ENCODE peak calls at places on chromosomes 12 and 14, in ten cellular contexts. B, V, U, K, F, A, W, H, L and J are unnamed samples.

GRCh38 chr14:65879218-65880009 is 466.9 kb downstream of the FUT8 start:
- DNase-seq in F (no peak), B (peak), V (no peak), K (no peak), L (no peak), H (no peak), U (no peak), W (peak), A (no peak), J (peak)

GRCh38 chr14:20714593-20715250 is 26.2 kb downstream of the ANG start:
- DNase-seq in U (no peak), H (peak), K (no peak), L (peak), W (peak), V (peak), B (peak), F (peak), A (peak), J (peak)

GRCh38 chr14:105912641-105913180 is 386.3 kb downstream of the TMEM121 start:
- DNase-seq in U (no peak), K (no peak), L (peak), H (no peak), V (no peak), W (no peak), B (no peak), F (no peak), A (no peak), J (no peak)

GRCh38 chr14:35742032-35742371 is 67.1 kb downstream of the RALGAPA1 start:
- DNase-seq in F (no peak), V (no peak), B (no peak), L (no peak), W (no peak), H (no peak), A (no peak), K (no peak), U (no peak), J (no peak)

GRCh38 chr12:105378821-105379400 is 48.4 kb downstream of the C12orf75 start:
- DNase-seq in H (no peak), L (no peak), U (no peak), F (no peak), W (peak), A (no peak), V (no peak), B (peak), K (peak), J (peak)

GRCh38 chr12:89160716-89161123 is 191.6 kb downstream of the DUSP6 start:
- DNase-seq in K (no peak), L (peak), W (peak), B (peak), U (no peak), V (peak), A (no peak), H (no peak), F (no peak), J (peak)

GRCh38 chr12:113766133-113766879 is 199.8 kb downstream of the RBM19 start:
- DNase-seq in A (no peak), L (no peak), W (no peak), K (peak), U (no peak), B (no peak), F (no peak), V (no peak), H (no peak), J (no peak)

GRCh38 chr12:62802981-62803380 is 132.0 kb downstream of the PPM1H start:
- DNase-seq in L (no peak), H (no peak), V (no peak), W (no peak), B (no peak), F (no peak), U (no peak), A (no peak), K (no peak), J (no peak)

GRCh38 chr14:54356172-54356571 is 40.6 kb upstream of the CDKN3 start:
- DNase-seq in L (no peak), U (no peak), B (no peak), W (peak), V (no peak), A (no peak), H (no peak), K (peak), F (no peak), J (peak)

GRCh38 chr12:96383991-96384390 is 16.2 kb downstream of the CDK17 start:
- DNase-seq in B (peak), U (no peak), V (no peak), A (no peak), L (no peak), F (no peak), K (no peak), H (no peak), W (peak), J (no peak)

GRCh38 chr12:55931780-55932545 is 1.0 kb downstream of the DGKA start:
- DNase-seq in W (peak), H (no peak), B (peak), K (no peak), A (peak), U (peak), L (peak), F (peak), V (no peak), J (peak)

GRCh38 chr12:69843653-69844052 is 18.6 kb downstream of the MYRFL start:
- DNase-seq in K (no peak), U (no peak), V (no peak), F (no peak), L (no peak), W (no peak), H (no peak), A (no peak), B (no peak), J (no peak)

GRCh38 chr12:94832780-94833760 is 170.4 kb downstream of the NDUFA12 start:
- DNase-seq in U (no peak), H (no peak), V (no peak), F (no peak), L (no peak), K (no peak), W (peak), B (peak), A (peak), J (peak)

GRCh38 chr14:36057452-36058142 is 118.9 kb downstream of the PTCSC3 start:
- DNase-seq in U (no peak), F (no peak), K (no peak), L (no peak), W (peak), V (no peak), H (no peak), A (peak), B (no peak), J (no peak)

GRCh38 chr14:33711761-33712160 is 239.1 kb downstream of the EGLN3 start:
- DNase-seq in W (no peak), V (no peak), F (no peak), U (no peak), K (no peak), L (no peak), H (no peak), B (no peak), A (no peak), J (no peak)

GRCh38 chr14:39097159-39097558 is 5.9 kb downstream of the SEC23A start:
- DNase-seq in B (peak), U (no peak), W (peak), F (no peak), V (no peak), L (no peak), K (peak), A (no peak), H (no peak), J (no peak)

GRCh38 chr14:81350344-81351096 is 49.6 kb downstream of the STON2 start:
- DNase-seq in K (no peak), V (no peak), L (no peak), W (no peak), F (no peak), A (no peak), U (no peak), B (no peak), H (no peak), J (no peak)

GRCh38 chr14:75422169-75422568 is 5.7 kb upstream of the JDP2 start:
- DNase-seq in W (peak), H (no peak), A (no peak), V (no peak), K (peak), B (no peak), U (no peak), F (no peak), L (no peak), J (peak)

GRCh38 chr14:26130690-26131089 is 467.1 kb downstream of the NOVA1 start:
- DNase-seq in U (no peak), A (no peak), L (no peak), V (no peak), K (no peak), W (no peak), F (no peak), B (no peak), H (no peak), J (no peak)

GRCh38 chr14:94143239-94143638 is 13.8 kb upstream of the IFI27L2 start:
- DNase-seq in H (no peak), L (no peak), W (no peak), U (no peak), A (no peak), V (no peak), F (no peak), B (no peak), K (peak), J (peak)

GRCh38 chr12:124147030-124147429 is 147.9 kb upstream of the RFLNA start:
- DNase-seq in V (no peak), K (no peak), B (no peak), H (no peak), U (no peak), L (no peak), F (no peak), A (no peak), W (no peak), J (no peak)

GRCh38 chr12:56954057-56954577 is 3.3 kb downstream of the RDH16 start:
- DNase-seq in L (no peak), A (no peak), H (no peak), V (no peak), F (no peak), B (no peak), W (no peak), K (no peak), U (peak), J (no peak)

GRCh38 chr12:40149673-40150260 is 43.9 kb upstream of the SLC2A13 start:
- DNase-seq in U (no peak), H (no peak), A (no peak), L (no peak), V (no peak), B (peak), F (no peak), W (peak), K (no peak), J (peak)

GRCh38 chr14:98226411-98226810 is 1045.6 kb downstream of the BCL11B start:
- DNase-seq in K (no peak), B (no peak), U (no peak), W (no peak), F (no peak), V (no peak), A (no peak), H (no peak), L (no peak), J (no peak)

GRCh38 chr12:131914179-131914702 is 14.8 kb upstream of the PUS1 start:
- DNase-seq in A (no peak), V (no peak), U (no peak), F (no peak), B (no peak), L (no peak), K (no peak), W (no peak), H (no peak), J (no peak)

GRCh38 chr12:127209318-127209717 is 1057.7 kb upstream of the TMEM132C start:
- DNase-seq in K (no peak), W (no peak), B (no peak), F (no peak), U (no peak), V (no peak), A (no peak), L (no peak), H (no peak), J (no peak)

GRCh38 chr14:94636744-94637412 is 24.7 kb downstream of the SERPINA3 start:
- DNase-seq in W (peak), F (no peak), L (no peak), U (no peak), K (peak), H (no peak), V (no peak), B (peak), A (no peak), J (no peak)

GRCh38 chr12:111327474-111327873 is 41.4 kb downstream of the PHETA1 start:
- DNase-seq in U (no peak), F (no peak), L (no peak), W (no peak), A (no peak), V (no peak), K (peak), H (no peak), B (no peak), J (no peak)

GRCh38 chr14:68625366-68626090 is 167.3 kb downstream of the ZFP36L1 start:
- DNase-seq in U (no peak), H (no peak), K (no peak), V (no peak), L (no peak), A (no peak), W (no peak), F (no peak), B (no peak), J (no peak)

GRCh38 chr12:94151577-94151976 is 3.2 kb downstream of the PLXNC1 start:
- DNase-seq in H (no peak), W (no peak), B (no peak), A (no peak), V (no peak), K (peak), U (no peak), L (no peak), F (no peak), J (no peak)

GRCh38 chr12:1122803-1123202 is 131.8 kb downstream of the ERC1 start:
- DNase-seq in B (peak), V (no peak), F (no peak), W (no peak), A (no peak), K (no peak), U (peak), H (no peak), L (no peak), J (no peak)

GRCh38 chr12:7716391-7716790 is 5.2 kb downstream of the DPPA3 start:
- DNase-seq in B (no peak), K (peak), L (no peak), H (no peak), U (no peak), A (no peak), V (no peak), W (peak), F (no peak), J (no peak)

GRCh38 chr12:44571031-44571550 is 305.0 kb downstream of the NELL2 start:
- DNase-seq in V (no peak), K (no peak), W (no peak), U (no peak), A (no peak), B (no peak), F (no peak), L (no peak), H (no peak), J (no peak)

GRCh38 chr12:726281-727140 is 25.9 kb upstream of the WNK1 start:
- DNase-seq in A (no peak), B (no peak), U (no peak), F (no peak), K (peak), V (no peak), W (peak), H (no peak), L (no peak), J (no peak)

GRCh38 chr14:64060648-64061096 is 207.9 kb downstream of the SYNE2 start:
- DNase-seq in W (peak), H (no peak), U (no peak), F (no peak), A (no peak), L (no peak), K (peak), B (peak), V (no peak), J (no peak)

GRCh38 chr14:81301371-81301770 is 80.6 kb upstream of the GTF2A1 start:
- DNase-seq in L (no peak), V (no peak), U (no peak), H (no peak), F (no peak), A (no peak), K (no peak), B (no peak), W (no peak), J (no peak)

GRCh38 chr12:129605666-129606065 is 298.2 kb downstream of the TMEM132D start:
- DNase-seq in K (no peak), W (no peak), A (no peak), U (no peak), F (no peak), H (no peak), L (no peak), V (no peak), B (no peak), J (no peak)

GRCh38 chr12:25830456-25830855 is 128.0 kb upstream of the RASSF8 start:
- DNase-seq in W (peak), L (no peak), V (no peak), K (no peak), F (no peak), U (no peak), B (no peak), H (no peak), A (no peak), J (peak)

GRCh38 chr12:120677765-120678473 is 9.0 kb upstream of the MLEC start:
- DNase-seq in F (no peak), H (no peak), A (no peak), W (peak), U (no peak), K (no peak), B (peak), V (no peak), L (peak), J (peak)
- H3K4me3 ChIP-seq in F (no peak), H (no peak), A (no peak), W (no peak), U (no peak), K (no peak), B (no peak), V (no peak), L (no peak), J (no peak)

GRCh38 chr12:52331833-52332232 is 10.6 kb upstream of the KRT83 start:
- DNase-seq in W (no peak), U (no peak), H (no peak), F (no peak), B (no peak), A (peak), K (no peak), V (no peak), L (no peak), J (no peak)
- TF ChIP-seq CTCF in W (no peak), U (no peak), H (no peak), F (no peak), B (no peak), A (no peak), K (no peak), V (no peak), L (no peak), J (no peak)

GRCh38 chr14:100165825-100166520 is 6.5 kb upstream of the DEGS2 start:
- DNase-seq in L (no peak), B (no peak), F (no peak), V (no peak), K (no peak), W (no peak), H (no peak), U (no peak), A (no peak), J (no peak)

GRCh38 chr14:100168515-100168914 is 9.1 kb upstream of the DEGS2 start:
- DNase-seq in W (no peak), B (no peak), F (no peak), H (no peak), U (no peak), K (no peak), L (no peak), A (no peak), V (no peak), J (no peak)

GRCh38 chr14:100165376-100165775 is 5.9 kb upstream of the DEGS2 start:
- DNase-seq in V (no peak), K (no peak), L (no peak), F (peak), B (no peak), W (no peak), A (peak), U (no peak), H (no peak), J (no peak)

GRCh38 chr14:100160534-100160916 is 1.1 kb upstream of the DEGS2 start:
- DNase-seq in L (no peak), H (no peak), F (no peak), K (no peak), A (no peak), B (no peak), U (no peak), V (no peak), W (no peak), J (no peak)

DNA sequence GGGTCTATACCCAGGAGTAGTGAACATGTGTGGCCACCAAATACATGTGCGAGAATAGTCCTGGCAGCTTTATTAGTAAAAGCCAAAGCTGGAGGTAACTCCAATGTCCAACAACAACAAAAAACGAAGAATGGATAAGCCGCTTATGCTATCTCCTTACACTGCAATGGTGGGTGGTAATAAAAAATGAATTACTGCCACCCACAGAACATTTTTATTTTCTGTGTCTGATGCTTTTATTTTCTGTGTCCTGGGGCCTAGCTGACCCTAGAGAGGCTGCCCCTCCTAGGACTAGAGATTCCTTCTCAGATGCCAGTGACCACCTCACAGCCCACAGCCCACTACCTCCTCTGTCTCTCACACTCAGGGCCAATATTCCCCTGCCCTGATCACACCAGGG is 5.4 kb upstream of the DEGS2 start:
- DNase-seq in F (no peak), A (no peak), K (no peak), W (no peak), U (no peak), L (no peak), B (no peak), V (no peak), H (no peak), J (no peak)
- H3K4me3 ChIP-seq in F (no peak), A (no peak), K (no peak), W (no peak), U (no peak), L (no peak), B (no peak), V (no peak), H (no peak), J (no peak)

DNA sequence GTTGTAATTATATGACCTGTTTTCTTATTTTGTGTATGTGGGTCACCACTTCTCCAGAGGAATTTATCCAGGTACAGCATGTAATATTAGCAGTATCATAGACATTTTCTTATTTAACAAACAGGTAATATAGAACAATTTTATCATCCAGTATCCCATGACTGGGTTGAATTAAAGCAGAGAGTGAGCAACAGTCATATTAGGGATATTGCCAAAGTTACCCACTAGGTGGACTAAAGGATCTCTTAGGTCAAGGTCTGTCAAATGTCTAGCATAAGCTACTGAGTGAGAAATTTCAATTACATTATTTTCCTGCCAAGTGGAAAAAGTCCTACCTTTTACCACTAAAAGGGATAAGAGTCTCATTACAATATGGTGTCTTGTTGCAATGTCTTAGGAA is 62.1 kb upstream of the TRIM9 start:
- DNase-seq in H (no peak), U (no peak), W (peak), V (no peak), F (no peak), A (no peak), B (peak), K (peak), L (no peak), J (peak)
- TF ChIP-seq CTCF in H (no peak), U (no peak), W (peak), V (peak), F (no peak), A (no peak), B (peak), K (peak), L (peak), J (peak)